ENCODE peak calls at places on chromosomes 11 and 22, in nine cellular contexts. One of them, this sample, is unnamed.

GRCh38 chr11:124863137-124863825 is 2.0 kb upstream of the ROBO3 start:
- DNase-seq in DND-41: no peak
- DNase-seq in IMR-90: peak
- DNase-seq in CD8-positive, alpha-beta memory T cell: no peak
- DNase-seq in PC-3: peak
- DNase-seq in transverse colon: no peak
- DNase-seq in fibroblast of lung: peak
- DNase-seq in coronary artery: peak
- DNase-seq in GM23338: peak
- DNase-seq in this sample: no peak

GRCh38 chr11:12441081-12441801 is 63.9 kb downstream of the PARVA start:
- DNase-seq in DND-41: no peak
- DNase-seq in IMR-90: peak
- DNase-seq in CD8-positive, alpha-beta memory T cell: no peak
- DNase-seq in PC-3: peak
- DNase-seq in transverse colon: no peak
- DNase-seq in fibroblast of lung: peak
- DNase-seq in coronary artery: no peak
- DNase-seq in GM23338: no peak
- DNase-seq in this sample: no peak

GRCh38 chr11:86515297-86516094 is 140.8 kb downstream of the CCDC81 start:
- DNase-seq in DND-41: no peak
- DNase-seq in IMR-90: peak
- DNase-seq in CD8-positive, alpha-beta memory T cell: no peak
- DNase-seq in PC-3: peak
- DNase-seq in transverse colon: no peak
- DNase-seq in fibroblast of lung: peak
- DNase-seq in coronary artery: no peak
- DNase-seq in GM23338: no peak
- DNase-seq in this sample: no peak

GRCh38 chr11:10314199-10315072 is 9.6 kb downstream of the ADM start:
- DNase-seq in DND-41: no peak
- DNase-seq in IMR-90: peak
- DNase-seq in CD8-positive, alpha-beta memory T cell: peak
- DNase-seq in PC-3: peak
- DNase-seq in transverse colon: no peak
- DNase-seq in fibroblast of lung: peak
- DNase-seq in coronary artery: no peak
- DNase-seq in GM23338: peak
- DNase-seq in this sample: no peak

GRCh38 chr11:128884703-128885338 is 6.3 kb upstream of the KCNJ5 start:
- DNase-seq in DND-41: peak
- DNase-seq in IMR-90: peak
- DNase-seq in CD8-positive, alpha-beta memory T cell: peak
- DNase-seq in PC-3: peak
- DNase-seq in transverse colon: peak
- DNase-seq in fibroblast of lung: peak
- DNase-seq in coronary artery: no peak
- DNase-seq in GM23338: peak
- DNase-seq in this sample: no peak

GRCh38 chr22:40312050-40312449 is 34.2 kb upstream of the ADSL start:
- DNase-seq in DND-41: no peak
- DNase-seq in IMR-90: no peak
- DNase-seq in CD8-positive, alpha-beta memory T cell: no peak
- DNase-seq in PC-3: no peak
- DNase-seq in transverse colon: no peak
- DNase-seq in fibroblast of lung: no peak
- DNase-seq in coronary artery: no peak
- DNase-seq in GM23338: no peak
- DNase-seq in this sample: no peak

GRCh38 chr11:123430736-123431356 is 777 bp downstream of the GRAMD1B start:
- DNase-seq in DND-41: peak
- DNase-seq in IMR-90: peak
- DNase-seq in CD8-positive, alpha-beta memory T cell: peak
- DNase-seq in PC-3: peak
- DNase-seq in transverse colon: peak
- DNase-seq in fibroblast of lung: peak
- DNase-seq in coronary artery: no peak
- DNase-seq in GM23338: peak
- DNase-seq in this sample: peak

GRCh38 chr11:20443596-20443995 is 56.1 kb downstream of the PRMT3 start:
- DNase-seq in DND-41: no peak
- DNase-seq in IMR-90: peak
- DNase-seq in CD8-positive, alpha-beta memory T cell: no peak
- DNase-seq in PC-3: peak
- DNase-seq in transverse colon: no peak
- DNase-seq in fibroblast of lung: peak
- DNase-seq in coronary artery: no peak
- DNase-seq in GM23338: peak
- DNase-seq in this sample: no peak

DNA sequence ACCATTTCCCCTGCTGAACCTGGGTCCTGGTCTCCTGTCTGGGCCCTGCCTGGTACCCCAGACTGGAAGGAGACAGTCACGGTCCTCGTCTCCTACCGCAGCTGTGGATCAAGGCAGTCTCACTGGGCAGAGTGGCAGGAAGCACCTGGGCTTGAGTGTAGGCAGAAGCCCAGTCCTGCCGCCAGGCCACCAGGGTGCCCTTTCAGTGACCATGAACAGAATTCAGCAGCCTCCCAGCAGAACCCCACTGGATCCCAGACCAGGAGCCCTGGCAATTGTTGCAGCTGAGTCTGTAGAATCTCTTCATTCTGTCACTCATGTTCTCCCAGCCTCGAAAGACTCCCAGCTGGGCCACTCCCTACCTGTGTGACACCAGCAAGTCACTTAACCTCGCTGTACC is 25.5 kb upstream of the CREB3L1 start:
- DNase-seq in DND-41: no peak
- DNase-seq in IMR-90: no peak
- DNase-seq in CD8-positive, alpha-beta memory T cell: no peak
- DNase-seq in PC-3: no peak
- DNase-seq in transverse colon: no peak
- DNase-seq in fibroblast of lung: no peak
- DNase-seq in coronary artery: no peak
- DNase-seq in GM23338: no peak
- DNase-seq in this sample: no peak
- H3K27ac ChIP-seq in DND-41: no peak
- H3K27ac ChIP-seq in IMR-90: no peak
- H3K27ac ChIP-seq in CD8-positive, alpha-beta memory T cell: no peak
- H3K27ac ChIP-seq in PC-3: no peak
- H3K27ac ChIP-seq in transverse colon: peak
- H3K27ac ChIP-seq in fibroblast of lung: no peak
- H3K27ac ChIP-seq in coronary artery: no peak
- H3K27ac ChIP-seq in GM23338: no peak
- H3K27ac ChIP-seq in this sample: no peak

DNA sequence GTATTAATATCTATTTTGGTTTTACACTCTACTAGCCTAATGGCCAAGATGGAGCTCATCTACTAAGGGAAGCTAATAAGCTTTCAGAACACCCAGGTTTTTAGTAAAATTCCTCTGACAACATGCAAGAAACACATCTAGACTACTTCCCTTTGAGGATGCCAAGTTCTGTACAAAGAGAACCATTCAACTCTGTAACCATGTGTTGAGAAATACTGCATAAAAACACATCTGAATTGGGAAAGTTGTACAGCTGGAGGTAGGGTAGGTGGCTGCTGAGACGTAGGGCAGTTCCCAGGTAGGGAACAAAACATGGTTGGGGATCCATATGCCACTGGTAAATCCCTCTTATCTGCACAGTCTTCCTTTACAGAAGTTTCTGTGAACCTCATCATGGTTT is 66.2 kb downstream of the SC5D start:
- DNase-seq in DND-41: no peak
- DNase-seq in IMR-90: no peak
- DNase-seq in CD8-positive, alpha-beta memory T cell: no peak
- DNase-seq in PC-3: no peak
- DNase-seq in transverse colon: no peak
- DNase-seq in fibroblast of lung: no peak
- DNase-seq in coronary artery: no peak
- DNase-seq in GM23338: no peak
- DNase-seq in this sample: no peak
- H3K27ac ChIP-seq in DND-41: no peak
- H3K27ac ChIP-seq in IMR-90: no peak
- H3K27ac ChIP-seq in CD8-positive, alpha-beta memory T cell: no peak
- H3K27ac ChIP-seq in PC-3: no peak
- H3K27ac ChIP-seq in transverse colon: no peak
- H3K27ac ChIP-seq in fibroblast of lung: no peak
- H3K27ac ChIP-seq in coronary artery: no peak
- H3K27ac ChIP-seq in GM23338: no peak
- H3K27ac ChIP-seq in this sample: no peak

GRCh38 chr22:19903031-19903430 is 38.5 kb upstream of the COMT start:
- DNase-seq in DND-41: no peak
- DNase-seq in IMR-90: no peak
- DNase-seq in CD8-positive, alpha-beta memory T cell: no peak
- DNase-seq in PC-3: no peak
- DNase-seq in transverse colon: no peak
- DNase-seq in fibroblast of lung: no peak
- DNase-seq in coronary artery: no peak
- DNase-seq in GM23338: no peak
- DNase-seq in this sample: no peak

GRCh38 chr22:19901577-19902244 is 39.9 kb upstream of the COMT start:
- DNase-seq in DND-41: no peak
- DNase-seq in IMR-90: no peak
- DNase-seq in CD8-positive, alpha-beta memory T cell: no peak
- DNase-seq in PC-3: no peak
- DNase-seq in transverse colon: no peak
- DNase-seq in fibroblast of lung: no peak
- DNase-seq in coronary artery: no peak
- DNase-seq in GM23338: no peak
- DNase-seq in this sample: no peak

GRCh38 chr22:19900707-19901436 is 40.7 kb upstream of the COMT start:
- DNase-seq in DND-41: no peak
- DNase-seq in IMR-90: no peak
- DNase-seq in CD8-positive, alpha-beta memory T cell: no peak
- DNase-seq in PC-3: no peak
- DNase-seq in transverse colon: peak
- DNase-seq in fibroblast of lung: no peak
- DNase-seq in coronary artery: no peak
- DNase-seq in GM23338: no peak
- DNase-seq in this sample: no peak

GRCh38 chr22:19903513-19903912 is 38.1 kb upstream of the COMT start:
- DNase-seq in DND-41: no peak
- DNase-seq in IMR-90: no peak
- DNase-seq in CD8-positive, alpha-beta memory T cell: no peak
- DNase-seq in PC-3: no peak
- DNase-seq in transverse colon: no peak
- DNase-seq in fibroblast of lung: no peak
- DNase-seq in coronary artery: no peak
- DNase-seq in GM23338: no peak
- DNase-seq in this sample: no peak

DNA sequence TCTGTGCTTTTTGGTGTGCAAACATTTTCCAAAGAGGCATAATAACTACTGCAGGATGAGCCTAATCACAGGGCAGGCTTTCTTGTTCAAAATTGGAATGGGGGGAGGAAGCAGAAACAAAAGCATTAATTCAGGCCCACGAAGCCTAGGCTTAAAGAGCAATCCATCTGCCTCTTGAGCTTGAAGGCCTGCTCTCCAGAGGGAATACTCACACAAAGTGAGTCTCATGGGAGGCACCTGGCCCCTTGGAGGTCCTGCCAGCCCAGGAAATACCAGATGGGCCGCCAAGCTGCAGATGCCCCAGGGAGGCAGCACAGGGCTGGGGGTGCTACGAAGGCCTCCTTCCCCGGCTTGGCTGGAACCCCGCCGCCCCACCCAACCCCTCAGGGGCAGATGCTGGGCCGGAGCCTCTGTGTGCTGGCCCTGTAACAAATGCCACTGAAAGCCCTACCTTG is 39.3 kb upstream of the COMT start:
- DNase-seq in DND-41: no peak
- DNase-seq in IMR-90: no peak
- DNase-seq in CD8-positive, alpha-beta memory T cell: no peak
- DNase-seq in PC-3: no peak
- DNase-seq in transverse colon: no peak
- DNase-seq in fibroblast of lung: no peak
- DNase-seq in coronary artery: peak
- DNase-seq in GM23338: no peak
- DNase-seq in this sample: no peak
- H3K27ac ChIP-seq in DND-41: peak
- H3K27ac ChIP-seq in IMR-90: no peak
- H3K27ac ChIP-seq in CD8-positive, alpha-beta memory T cell: no peak
- H3K27ac ChIP-seq in PC-3: no peak
- H3K27ac ChIP-seq in transverse colon: no peak
- H3K27ac ChIP-seq in fibroblast of lung: no peak
- H3K27ac ChIP-seq in coronary artery: no peak
- H3K27ac ChIP-seq in GM23338: no peak
- H3K27ac ChIP-seq in this sample: no peak

GRCh38 chr11:130315354-130315970 is 745 bp upstream of the ZBTB44 start:
- DNase-seq in DND-41: peak
- DNase-seq in IMR-90: no peak
- DNase-seq in CD8-positive, alpha-beta memory T cell: peak
- DNase-seq in PC-3: no peak
- DNase-seq in transverse colon: peak
- DNase-seq in fibroblast of lung: no peak
- DNase-seq in coronary artery: peak
- DNase-seq in GM23338: peak
- DNase-seq in this sample: peak
- H3K27ac ChIP-seq in DND-41: peak
- H3K27ac ChIP-seq in IMR-90: no peak
- H3K27ac ChIP-seq in CD8-positive, alpha-beta memory T cell: peak
- H3K27ac ChIP-seq in PC-3: no peak
- H3K27ac ChIP-seq in transverse colon: peak
- H3K27ac ChIP-seq in fibroblast of lung: no peak
- H3K27ac ChIP-seq in coronary artery: peak
- H3K27ac ChIP-seq in GM23338: peak
- H3K27ac ChIP-seq in this sample: no peak

DNA sequence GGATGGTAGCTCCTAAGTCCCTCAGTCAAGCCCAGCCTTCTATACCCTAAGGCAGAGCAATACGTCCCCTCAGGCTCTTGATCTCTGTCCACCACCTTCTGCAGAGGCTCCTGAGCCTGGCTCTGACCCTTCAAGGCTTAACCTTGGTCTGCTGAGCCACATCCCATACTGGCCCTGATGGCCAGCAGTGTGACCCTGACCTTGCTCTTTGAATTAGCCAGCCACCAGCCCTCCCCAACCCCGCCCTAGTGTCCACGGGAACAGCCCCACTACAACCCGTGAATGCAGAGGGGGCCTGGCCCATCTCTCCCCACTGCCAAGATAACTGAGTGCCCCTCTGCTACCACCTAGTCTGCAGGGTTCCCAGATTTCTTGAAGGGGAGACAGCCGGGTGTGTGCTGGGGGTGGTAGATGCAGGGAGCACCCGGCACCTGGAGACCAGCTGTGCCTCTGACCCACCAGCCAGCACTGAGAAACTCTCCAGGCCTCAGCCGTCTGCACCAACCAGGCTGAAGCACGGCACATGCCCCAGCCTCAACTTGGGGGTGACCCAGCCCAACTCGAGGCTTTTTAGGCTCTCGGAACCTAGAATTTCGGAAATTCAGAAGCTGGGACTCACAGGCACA is 6.2 kb downstream of the ARAP1 start:
- DNase-seq in DND-41: no peak
- DNase-seq in IMR-90: no peak
- DNase-seq in CD8-positive, alpha-beta memory T cell: no peak
- DNase-seq in PC-3: no peak
- DNase-seq in transverse colon: no peak
- DNase-seq in fibroblast of lung: no peak
- DNase-seq in coronary artery: no peak
- DNase-seq in GM23338: no peak
- DNase-seq in this sample: no peak
- H3K27ac ChIP-seq in DND-41: no peak
- H3K27ac ChIP-seq in IMR-90: no peak
- H3K27ac ChIP-seq in CD8-positive, alpha-beta memory T cell: no peak
- H3K27ac ChIP-seq in PC-3: no peak
- H3K27ac ChIP-seq in transverse colon: no peak
- H3K27ac ChIP-seq in fibroblast of lung: no peak
- H3K27ac ChIP-seq in coronary artery: no peak
- H3K27ac ChIP-seq in GM23338: no peak
- H3K27ac ChIP-seq in this sample: no peak